ENCODE peak calls at places on chromosomes 16 and 17, in four cellular contexts. H, J, G and F are unnamed samples.

GRCh38 chr16:83212301-83212841 is 585.6 kb downstream of the CDH13 start:
- DNase-seq in H (no peak), J (no peak), G (no peak), F (no peak)

GRCh38 chr16:88355389-88356123 is 27.2 kb upstream of the ZNF469 start:
- DNase-seq in G (no peak), J (no peak), H (no peak), F (no peak)

GRCh38 chr17:30095507-30096244 is 20.9 kb upstream of the NSRP1 start:
- DNase-seq in J (no peak), H (peak), G (peak), F (no peak)

GRCh38 chr16:66469291-66469931 is 42.3 kb downstream of the BEAN1 start:
- DNase-seq in H (no peak), J (no peak), G (no peak), F (no peak)

GRCh38 chr16:4052801-4053662 is 63.2 kb downstream of the ADCY9 start:
- DNase-seq in H (peak), J (peak), G (no peak), F (peak)

GRCh38 chr16:63983401-63983800 is 1138.5 kb downstream of the CDH11 start:
- DNase-seq in H (no peak), J (no peak), G (no peak), F (no peak)

GRCh38 chr16:54370653-54371052 is 84.1 kb upstream of the IRX3 start:
- DNase-seq in G (no peak), H (peak), J (no peak), F (peak)

GRCh38 chr17:30808785-30809286 is 15.7 kb downstream of the CRLF3 start:
- DNase-seq in J (no peak), H (no peak), G (peak), F (no peak)

GRCh38 chr17:9150407-9151090 is 129.2 kb downstream of the NTN1 start:
- DNase-seq in H (peak), J (no peak), G (no peak), F (no peak)

GRCh38 chr17:68200689-68201424 is 47.0 kb upstream of the AMZ2 start:
- DNase-seq in G (peak), J (no peak), H (peak), F (peak)

GRCh38 chr17:44848257-44848795 is 643 bp downstream of the HIGD1B start:
- DNase-seq in G (no peak), H (no peak), J (no peak), F (no peak)

GRCh38 chr16:56262148-56262878 is 71.0 kb downstream of the GNAO1 start:
- DNase-seq in H (no peak), J (no peak), G (peak), F (no peak)

GRCh38 chr17:39073353-39073752 is 78.1 kb downstream of the PLXDC1 start:
- DNase-seq in G (no peak), J (no peak), H (no peak), F (no peak)

GRCh38 chr17:12328204-12328603 is 307.5 kb downstream of the MAP2K4 start:
- DNase-seq in G (no peak), J (no peak), H (no peak), F (no peak)

GRCh38 chr17:8673621-8674020 is 43.1 kb upstream of the MYH10 start:
- DNase-seq in H (peak), J (no peak), G (no peak), F (no peak)

GRCh38 chr17:51257150-51258081 is 2.4 kb downstream of the MBTD1 start:
- DNase-seq in G (no peak), J (no peak), H (no peak), F (no peak)

GRCh38 chr17:36945959-36946725 is 2.6 kb upstream of the AATF start:
- DNase-seq in G (no peak), J (no peak), H (no peak), F (no peak)

GRCh38 chr17:80682372-80682771 is 137.7 kb downstream of the RPTOR start:
- DNase-seq in J (no peak), H (no peak), G (no peak), F (no peak)

GRCh38 chr16:83713597-83713996 is 94.2 kb upstream of the HSBP1 start:
- DNase-seq in J (no peak), G (peak), H (no peak), F (no peak)

GRCh38 chr16:50534091-50534490 is 14.1 kb upstream of the NKD1 start:
- DNase-seq in G (no peak), H (no peak), J (no peak), F (peak)

GRCh38 chr17:41519501-41520224 is 973 bp upstream of the KRT15 start:
- DNase-seq in G (no peak), H (no peak), J (no peak), F (no peak)

GRCh38 chr16:11030990-11031510 is 86.7 kb downstream of the CLEC16A start:
- DNase-seq in H (no peak), G (no peak), J (no peak), F (no peak)

GRCh38 chr17:44352922-44353655 is 8.0 kb downstream of the GRN start:
- DNase-seq in H (no peak), J (no peak), G (no peak), F (no peak)

GRCh38 chr16:22614271-22614947 is 103.7 kb downstream of the NPIPB5 start:
- DNase-seq in G (peak), J (no peak), H (no peak), F (peak)

GRCh38 chr16:19289805-19290490 is 4.4 kb downstream of the CLEC19A start:
- DNase-seq in G (no peak), J (no peak), H (no peak), F (no peak)

GRCh38 chr16:2372684-2373083 is 32.2 kb upstream of the ABCA3 start:
- DNase-seq in H (no peak), G (no peak), J (no peak), F (no peak)

GRCh38 chr16:69796285-69797118 is 34.4 kb downstream of the WWP2 start:
- DNase-seq in J (peak), G (peak), H (peak), F (no peak)

GRCh38 chr17:27282054-27282501 is 11.8 kb upstream of the WSB1 start:
- DNase-seq in H (peak), G (no peak), J (no peak), F (no peak)

GRCh38 chr17:42407289-42407836 is 15.7 kb downstream of the CAVIN1 start:
- DNase-seq in H (peak), G (peak), J (peak), F (peak)

GRCh38 chr16:31698901-31699300 is 171.2 kb downstream of the AHSP start:
- DNase-seq in G (no peak), J (no peak), H (no peak), F (no peak)

GRCh38 chr17:10879110-10879509 is 41.2 kb upstream of the PIRT start:
- DNase-seq in J (no peak), G (no peak), H (peak), F (no peak)

GRCh38 chr17:31309525-31309924 is 4.3 kb downstream of the EVI2B start:
- DNase-seq in H (no peak), J (no peak), G (no peak), F (no peak)

GRCh38 chr16:82751020-82751419 is 124.3 kb downstream of the CDH13 start:
- DNase-seq in J (no peak), H (no peak), G (no peak), F (no peak)

GRCh38 chr16:88063201-88063773 is 112.1 kb downstream of the BANP start:
- DNase-seq in J (no peak), G (no peak), H (peak), F (no peak)

GRCh38 chr16:69069504-69069903 is 35.9 kb upstream of the HAS3 start:
- DNase-seq in G (no peak), J (no peak), H (no peak), F (no peak)

GRCh38 chr16:47627056-47627455 is 165.9 kb downstream of the PHKB start:
- DNase-seq in G (no peak), J (no peak), H (peak), F (no peak)

GRCh38 chr17:80195141-80195540 is 25.0 kb downstream of the SGSH start:
- DNase-seq in G (no peak), J (no peak), H (no peak), F (no peak)

GRCh38 chr16:69114346-69114975 is 9.0 kb downstream of the HAS3 start:
- DNase-seq in H (no peak), J (no peak), G (no peak), F (no peak)